ENCODE peak calls at places on chromosomes 1 and 21, in four cellular contexts. L is progenitor cell of endocrine pancreas, S is cardiac muscle cell, M is Peyer's patch. K is an unnamed sample.

GRCh38 chr1:161993576-161993975 is 30.1 kb downstream of the OLFML2B start:
- DNase-seq in L (no peak), S (no peak), M (no peak), K (no peak)

GRCh38 chr1:12456979-12457378 is 161.0 kb downstream of the DHRS3 start:
- DNase-seq in L (no peak), S (peak; percentile 81), M (no peak), K (no peak)

GRCh38 chr1:243482237-243483022 is 226.6 kb downstream of the SDCCAG8 start:
- DNase-seq in L (no peak), S (peak; percentile 92), M (no peak), K (no peak)

GRCh38 chr1:87803395-87803794 is 474.7 kb downstream of the LMO4 start:
- DNase-seq in L (no peak), S (no peak), M (no peak), K (no peak)

GRCh38 chr1:66778266-66778665 is 22.8 kb downstream of the INSL5 start:
- DNase-seq in L (no peak), S (no peak), M (no peak), K (no peak)

GRCh38 chr1:156664046-156664948 is 12.9 kb downstream of the NES start:
- DNase-seq in L (no peak), S (no peak), M (no peak), K (no peak)

GRCh38 chr1:36225298-36225899 is 1.2 kb downstream of the THRAP3 start:
- DNase-seq in L (no peak), S (no peak), M (no peak), K (no peak)

GRCh38 chr1:34419662-34420061 is 243.0 kb downstream of the C1orf94 start:
- DNase-seq in L (no peak), S (no peak), M (no peak), K (no peak)

GRCh38 chr21:46325073-46325912 is 1.3 kb downstream of the PCNT start:
- DNase-seq in L (peak; percentile 30), S (peak; percentile 62), M (peak; percentile 56), K (no peak)

GRCh38 chr1:53328009-53328489 is at the start of gene LRP8:
- DNase-seq in L (peak; percentile 53), S (peak; percentile 77), M (peak; percentile 86), K (peak; percentile 68)

GRCh38 chr1:108962681-108963051 is 618 bp downstream of the CLCC1 start:
- DNase-seq in L (no peak), S (no peak), M (peak; percentile 78), K (no peak)

DNA sequence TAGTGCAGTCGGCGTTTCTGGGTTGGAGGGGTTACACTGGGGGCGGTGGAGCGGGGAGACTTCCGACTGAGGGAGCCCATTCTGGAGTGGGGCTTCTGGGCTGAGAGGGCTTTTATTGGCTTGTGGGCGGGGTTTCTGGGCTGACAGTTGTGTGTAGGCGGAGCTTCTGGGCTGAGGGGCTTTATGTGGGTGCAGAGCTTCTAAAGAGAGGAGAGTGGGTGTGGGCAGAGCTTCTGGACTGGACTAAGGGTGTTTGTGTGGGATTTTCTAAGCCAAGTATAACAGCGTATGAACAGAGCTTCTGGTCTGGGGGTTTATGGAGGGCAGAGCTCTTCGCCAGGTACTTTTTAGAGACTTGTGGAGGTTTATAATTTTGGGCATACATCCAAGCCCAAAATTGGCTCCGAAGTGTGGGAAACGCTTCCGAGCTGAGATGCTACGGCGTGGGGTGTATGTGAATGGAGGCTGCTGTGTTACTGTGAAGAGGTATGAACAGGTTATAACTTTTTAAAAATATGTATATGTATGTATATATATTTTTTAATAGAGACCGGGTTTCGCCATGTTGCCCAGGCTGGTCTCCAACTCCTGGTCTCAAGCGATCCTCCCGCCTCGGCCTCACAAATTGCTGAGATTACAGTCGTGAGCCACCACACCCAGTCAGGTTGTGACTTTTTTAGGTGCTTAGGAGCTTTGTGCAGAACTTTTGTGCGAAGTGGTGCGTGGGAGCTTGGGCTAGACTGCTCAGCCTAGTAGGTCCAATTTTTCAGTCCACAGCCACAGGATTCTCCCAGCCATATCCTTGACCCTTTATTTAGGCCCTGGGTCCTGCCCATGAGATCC is 869 bp downstream of the TMEM39B start:
- DNase-seq in L (no peak), S (no peak), M (no peak), K (peak; percentile 68)
- TF ChIP-seq CTCF in L (peak; percentile 46), S (peak; percentile 30), M (no peak), K (no peak)

DNA sequence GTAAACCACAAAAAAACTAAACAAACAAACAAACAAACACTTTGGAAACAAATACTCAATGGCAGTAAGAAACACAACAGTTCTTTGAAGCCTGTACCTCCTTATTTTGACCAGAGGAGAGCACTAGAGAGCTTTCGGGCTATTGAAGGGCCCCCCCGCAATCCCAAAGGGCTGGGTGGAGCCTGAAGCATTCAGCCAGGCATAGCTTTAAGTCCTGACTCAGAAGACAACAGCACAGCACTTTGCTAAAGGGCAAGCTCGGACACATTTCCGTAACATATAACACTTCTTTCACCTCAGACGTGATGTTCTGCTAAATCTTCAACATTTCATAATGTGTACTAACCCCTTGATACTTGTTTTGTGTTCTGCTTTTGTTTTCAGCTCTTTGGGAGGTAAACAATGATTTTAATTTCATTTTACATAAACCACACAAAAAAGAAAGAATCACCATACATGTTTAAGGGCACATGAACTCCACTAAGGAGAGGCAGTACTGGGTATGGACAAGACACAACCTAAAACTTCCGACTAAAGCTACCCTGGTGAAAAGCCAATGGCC is 9.7 kb upstream of the SHCBP1L start:
- DNase-seq in L (peak; percentile 24), S (peak; percentile 92), M (peak; percentile 87), K (peak; percentile 68)
- TF ChIP-seq CTCF in L (peak; percentile 84), S (peak; percentile 89), M (peak; percentile 94), K (peak; percentile 95)

GRCh38 chr1:1014896-1015681 is 1.8 kb downstream of the ISG15 start:
- DNase-seq in L (no peak), S (no peak), M (no peak), K (no peak)
- TF ChIP-seq CTCF in L (peak; percentile 43), S (peak; percentile 30), M (peak; percentile 28), K (no peak)

GRCh38 chr1:89652373-89652772 is 19.5 kb downstream of the LRRC8C start:
- DNase-seq in L (no peak), S (no peak), M (no peak), K (no peak)
- TF ChIP-seq CTCF in L (no peak), S (no peak), M (no peak), K (no peak)

GRCh38 chr1:217747156-217747769 is 116.1 kb downstream of the SPATA17 start:
- DNase-seq in L (no peak), S (peak; percentile 57), M (no peak), K (no peak)
- TF ChIP-seq CTCF in L (peak; percentile 96), S (peak; percentile 77), M (peak; percentile 59), K (peak; percentile 94)

DNA sequence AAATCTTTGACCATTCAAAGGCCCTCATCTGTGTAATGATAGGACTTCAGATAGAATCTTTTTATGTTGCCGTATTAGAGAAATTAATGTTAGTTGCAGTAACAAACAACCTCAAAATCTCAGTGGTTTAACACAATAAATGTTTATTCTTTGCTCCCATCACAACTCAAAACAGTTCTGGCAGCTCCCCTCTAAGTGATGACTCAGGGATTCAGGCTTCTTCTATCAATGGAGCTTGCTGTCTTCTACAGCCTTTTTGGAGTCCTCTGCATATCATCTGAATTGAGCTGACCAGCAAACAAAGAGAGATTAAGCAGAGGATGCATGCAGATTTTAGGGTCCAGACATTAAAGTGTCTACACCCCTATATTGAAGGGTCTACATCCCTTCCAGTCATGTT is 59.1 kb upstream of the RAB3GAP2 start:
- DNase-seq in L (no peak), S (no peak), M (no peak), K (no peak)
- TF ChIP-seq CTCF in L (no peak), S (no peak), M (no peak), K (no peak)

GRCh38 chr1:201259476-201260235 is 23.6 kb upstream of the PKP1 start:
- DNase-seq in L (no peak), S (peak; percentile 17), M (no peak), K (no peak)
- TF ChIP-seq CTCF in L (peak; percentile 22), S (no peak), M (peak; percentile 54), K (no peak)

K was measured in D721Med.